ENCODE peak calls at places on chromosomes 4 and X, in five cellular contexts. M is CD4-positive, alpha-beta T cell; F is H54; C is Peyer's patch; H is HEK293T. W is an unnamed sample.

GRCh38 chrX:136211766-136212556 is 39.2 kb downstream of the MAP7D3 start:
- DNase-seq in H (no peak), C (no peak), F (no peak), M (no peak), W (no peak)

GRCh38 chrX:120456973-120457372 is 12.1 kb downstream of the LAMP2 start:
- DNase-seq in M (no peak), C (no peak), H (no peak), F (no peak), W (no peak)

GRCh38 chr4:139654516-139654915 is 11.1 kb upstream of the MGST2 start:
- DNase-seq in C (no peak), F (no peak), H (no peak), M (no peak), W (no peak)

GRCh38 chr4:37763831-37764230 is 62.7 kb upstream of the PGM2 start:
- DNase-seq in M (no peak), C (no peak), F (no peak), H (no peak), W (no peak)

GRCh38 chr4:74539043-74539790 is 94.3 kb downstream of the AREG start:
- DNase-seq in C (no peak), F (no peak), M (no peak), H (no peak), W (no peak)

GRCh38 chrX:123993326-123993725 is 31.8 kb downstream of the STAG2 start:
- DNase-seq in M (no peak), F (no peak), H (no peak), C (no peak), W (no peak)

GRCh38 chrX:120125444-120125843 is 9.7 kb upstream of the RHOXF1 start:
- DNase-seq in C (no peak), H (no peak), F (no peak), M (no peak), W (no peak)

GRCh38 chrX:68910743-68911142 is 81.9 kb downstream of the EFNB1 start:
- DNase-seq in F (no peak), M (no peak), H (no peak), C (no peak), W (no peak)

GRCh38 chrX:110276778-110277177 is 41.1 kb downstream of the AMMECR1 start:
- DNase-seq in M (no peak), C (no peak), H (no peak), F (no peak), W (no peak)

GRCh38 chr4:102343964-102344519 is 1.2 kb downstream of the SLC39A8 start:
- DNase-seq in M (no peak), C (no peak), F (no peak), H (no peak), W (no peak)

GRCh38 chrX:15882704-15883539 is 28.3 kb upstream of the AP1S2 start:
- DNase-seq in H (no peak), F (no peak), C (no peak), M (no peak), W (no peak)

W was measured in T-helper 22 cell.